ENCODE peak calls at places on chromosomes 16 and 17, in six cellular contexts. One of them, this sample, is unnamed.

GRCh38 chr16:3158498-3159314 is 23.9 kb downstream of the ZNF213 start:
- DNase-seq in breast epithelium: peak; percentile 89
- DNase-seq in heart right ventricle: peak; percentile 88
- DNase-seq in esophagus squamous epithelium: no peak
- DNase-seq in AG09319: peak; percentile 66
- DNase-seq in upper lobe of right lung: peak; percentile 95
- DNase-seq in this sample: peak; percentile 94

GRCh38 chr17:31674717-31675349 is 184.2 kb downstream of the COPRS start:
- DNase-seq in esophagus squamous epithelium: no peak
- DNase-seq in breast epithelium: no peak
- DNase-seq in heart right ventricle: no peak
- DNase-seq in upper lobe of right lung: no peak
- DNase-seq in AG09319: no peak
- DNase-seq in this sample: no peak

GRCh38 chr17:28895794-28896447 is 1.6 kb downstream of the FLOT2 start:
- DNase-seq in esophagus squamous epithelium: no peak
- DNase-seq in upper lobe of right lung: peak; percentile 38
- DNase-seq in heart right ventricle: no peak
- DNase-seq in AG09319: no peak
- DNase-seq in breast epithelium: no peak
- DNase-seq in this sample: no peak

GRCh38 chr16:81612351-81613170 is 166.5 kb upstream of the PLCG2 start:
- DNase-seq in upper lobe of right lung: no peak
- DNase-seq in heart right ventricle: peak; percentile 78
- DNase-seq in AG09319: no peak
- DNase-seq in breast epithelium: peak; percentile 68
- DNase-seq in esophagus squamous epithelium: no peak
- DNase-seq in this sample: no peak

GRCh38 chr17:27446569-27447301 is 9.5 kb upstream of the KSR1 start:
- DNase-seq in heart right ventricle: no peak
- DNase-seq in AG09319: peak; percentile 86
- DNase-seq in breast epithelium: no peak
- DNase-seq in esophagus squamous epithelium: no peak
- DNase-seq in upper lobe of right lung: no peak
- DNase-seq in this sample: no peak

GRCh38 chr16:86683441-86684194 is 105.3 kb downstream of the FOXL1 start:
- DNase-seq in esophagus squamous epithelium: no peak
- DNase-seq in upper lobe of right lung: no peak
- DNase-seq in AG09319: no peak
- DNase-seq in heart right ventricle: no peak
- DNase-seq in breast epithelium: no peak
- DNase-seq in this sample: no peak

GRCh38 chr16:63714876-63715275 is 1407.0 kb downstream of the CDH11 start:
- DNase-seq in esophagus squamous epithelium: no peak
- DNase-seq in upper lobe of right lung: no peak
- DNase-seq in breast epithelium: no peak
- DNase-seq in AG09319: no peak
- DNase-seq in heart right ventricle: no peak
- DNase-seq in this sample: no peak

GRCh38 chr16:11280616-11281522 is at the start of gene PRM1:
- DNase-seq in esophagus squamous epithelium: no peak
- DNase-seq in heart right ventricle: no peak
- DNase-seq in upper lobe of right lung: no peak
- DNase-seq in breast epithelium: no peak
- DNase-seq in AG09319: no peak
- DNase-seq in this sample: no peak

GRCh38 chr17:81685108-81685507 is 1.3 kb downstream of the HGS start:
- DNase-seq in upper lobe of right lung: no peak
- DNase-seq in heart right ventricle: no peak
- DNase-seq in breast epithelium: no peak
- DNase-seq in AG09319: no peak
- DNase-seq in esophagus squamous epithelium: no peak
- DNase-seq in this sample: no peak

GRCh38 chr17:42191209-42191608 is 3.1 kb downstream of the GHDC start:
- DNase-seq in breast epithelium: no peak
- DNase-seq in heart right ventricle: no peak
- DNase-seq in upper lobe of right lung: no peak
- DNase-seq in esophagus squamous epithelium: no peak
- DNase-seq in AG09319: no peak
- DNase-seq in this sample: no peak

GRCh38 chr16:17331991-17332390 is 138.8 kb downstream of the XYLT1 start:
- DNase-seq in upper lobe of right lung: no peak
- DNase-seq in breast epithelium: no peak
- DNase-seq in heart right ventricle: no peak
- DNase-seq in AG09319: no peak
- DNase-seq in esophagus squamous epithelium: no peak
- DNase-seq in this sample: no peak
- TF ChIP-seq CTCF in upper lobe of right lung: no peak
- TF ChIP-seq CTCF in breast epithelium: no peak
- TF ChIP-seq CTCF in heart right ventricle: no peak
- TF ChIP-seq CTCF in AG09319: no peak
- TF ChIP-seq CTCF in esophagus squamous epithelium: no peak
- TF ChIP-seq CTCF in this sample: no peak

DNA sequence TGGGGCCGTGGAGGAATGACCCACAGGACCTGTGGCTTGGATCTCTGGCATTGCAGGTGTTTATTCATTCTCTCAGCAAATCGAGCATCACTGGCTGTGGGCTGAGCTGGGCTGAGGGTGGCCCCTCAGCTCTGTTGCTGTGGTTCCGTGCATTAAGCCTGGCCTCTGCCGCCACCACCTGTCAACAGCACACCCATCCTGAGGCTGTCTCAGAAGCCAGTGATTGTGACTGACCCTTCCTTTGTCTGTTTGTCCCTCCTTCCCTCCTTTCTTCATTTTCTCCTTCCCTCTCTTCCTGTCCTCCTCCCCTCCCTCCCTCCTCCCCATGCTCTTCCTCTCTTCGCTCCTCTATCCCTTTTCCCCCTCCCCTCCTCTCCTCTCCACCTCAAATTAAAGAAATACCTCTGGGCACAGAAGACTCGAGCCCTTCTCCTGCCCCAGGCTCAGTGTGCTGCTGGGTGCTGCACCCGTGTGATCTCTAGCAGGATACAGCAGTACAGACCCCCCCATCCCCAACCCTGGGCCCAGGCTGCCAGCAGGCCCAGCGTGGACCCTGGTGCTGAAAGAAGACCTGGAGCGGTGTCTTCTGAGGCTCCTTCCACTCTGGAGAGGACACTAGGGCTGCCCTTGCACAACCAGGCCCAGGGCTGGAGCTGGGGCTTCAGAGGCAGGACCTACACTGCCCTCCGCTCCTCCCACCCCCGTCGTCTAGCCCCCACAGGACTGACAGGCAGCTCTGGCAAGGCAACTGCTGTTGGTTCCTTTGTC is 75.9 kb downstream of the PLD6 start:
- DNase-seq in AG09319: no peak
- DNase-seq in heart right ventricle: no peak
- DNase-seq in upper lobe of right lung: no peak
- DNase-seq in esophagus squamous epithelium: no peak
- DNase-seq in breast epithelium: no peak
- DNase-seq in this sample: no peak
- TF ChIP-seq CTCF in AG09319: no peak
- TF ChIP-seq CTCF in heart right ventricle: no peak
- TF ChIP-seq CTCF in upper lobe of right lung: no peak
- TF ChIP-seq CTCF in esophagus squamous epithelium: no peak
- TF ChIP-seq CTCF in breast epithelium: no peak
- TF ChIP-seq CTCF in this sample: no peak

DNA sequence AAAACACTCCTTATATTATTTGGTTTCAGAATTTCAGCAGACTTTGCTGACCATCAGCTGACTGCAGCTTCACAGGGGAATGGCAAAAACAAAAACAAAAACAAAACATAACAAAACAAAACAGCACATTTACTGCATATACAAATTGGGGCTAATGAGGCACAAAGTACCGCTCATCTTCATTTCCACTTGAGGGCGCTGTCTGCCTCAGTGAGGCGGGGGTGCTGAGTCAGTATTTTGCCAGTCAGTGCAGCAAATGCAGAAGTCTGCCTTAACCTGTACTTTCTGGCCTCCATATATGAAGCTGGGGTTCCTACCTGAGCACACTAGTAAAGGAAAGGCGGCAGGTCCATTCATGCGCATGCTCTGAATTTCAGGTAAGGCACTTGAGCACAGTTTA is 13.5 kb upstream of the DYNLRB2 start:
- DNase-seq in esophagus squamous epithelium: no peak
- DNase-seq in heart right ventricle: no peak
- DNase-seq in AG09319: no peak
- DNase-seq in upper lobe of right lung: no peak
- DNase-seq in breast epithelium: no peak
- DNase-seq in this sample: no peak
- TF ChIP-seq CTCF in esophagus squamous epithelium: no peak
- TF ChIP-seq CTCF in heart right ventricle: no peak
- TF ChIP-seq CTCF in AG09319: peak; percentile 17
- TF ChIP-seq CTCF in upper lobe of right lung: peak; percentile 35
- TF ChIP-seq CTCF in breast epithelium: peak; percentile 39
- TF ChIP-seq CTCF in this sample: peak; percentile 25

GRCh38 chr17:11996722-11997146 is 541 bp downstream of the ZNF18 start:
- DNase-seq in esophagus squamous epithelium: peak; percentile 35
- DNase-seq in upper lobe of right lung: no peak
- DNase-seq in heart right ventricle: peak; percentile 40
- DNase-seq in breast epithelium: no peak
- DNase-seq in AG09319: no peak
- DNase-seq in this sample: no peak
- TF ChIP-seq CTCF in esophagus squamous epithelium: no peak
- TF ChIP-seq CTCF in upper lobe of right lung: no peak
- TF ChIP-seq CTCF in heart right ventricle: peak; percentile 29
- TF ChIP-seq CTCF in breast epithelium: no peak
- TF ChIP-seq CTCF in AG09319: no peak
- TF ChIP-seq CTCF in this sample: no peak

GRCh38 chr17:63434951-63435571 is 11.0 kb downstream of the CYB561 start:
- DNase-seq in heart right ventricle: peak; percentile 83
- DNase-seq in esophagus squamous epithelium: no peak
- DNase-seq in breast epithelium: peak; percentile 77
- DNase-seq in AG09319: no peak
- DNase-seq in upper lobe of right lung: peak; percentile 91
- DNase-seq in this sample: no peak
- TF ChIP-seq CTCF in heart right ventricle: no peak
- TF ChIP-seq CTCF in esophagus squamous epithelium: no peak
- TF ChIP-seq CTCF in breast epithelium: no peak
- TF ChIP-seq CTCF in AG09319: no peak
- TF ChIP-seq CTCF in upper lobe of right lung: peak; percentile 23
- TF ChIP-seq CTCF in this sample: no peak

DNA sequence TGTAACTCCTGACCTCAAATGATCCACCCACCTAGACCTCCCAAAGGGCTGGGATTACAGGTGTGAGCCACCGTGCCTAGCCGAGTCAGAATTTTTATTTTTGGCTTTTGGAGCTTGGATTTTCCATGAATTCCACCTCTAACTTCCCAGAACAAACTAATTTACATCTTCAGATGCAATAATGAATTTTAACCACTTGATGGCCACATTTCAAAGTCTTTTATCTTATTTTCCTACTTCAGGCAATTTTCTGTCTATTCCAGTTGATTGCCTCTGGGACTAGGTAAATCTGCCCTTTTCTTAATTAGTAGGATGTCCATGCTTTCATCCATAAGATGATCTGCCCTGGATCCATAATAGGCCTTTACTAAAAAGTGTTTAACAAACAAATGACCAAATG is 156.4 kb upstream of the ANKFN1 start:
- DNase-seq in heart right ventricle: no peak
- DNase-seq in AG09319: no peak
- DNase-seq in esophagus squamous epithelium: no peak
- DNase-seq in upper lobe of right lung: no peak
- DNase-seq in breast epithelium: no peak
- DNase-seq in this sample: no peak
- TF ChIP-seq CTCF in heart right ventricle: no peak
- TF ChIP-seq CTCF in AG09319: peak; percentile 18
- TF ChIP-seq CTCF in esophagus squamous epithelium: no peak
- TF ChIP-seq CTCF in upper lobe of right lung: no peak
- TF ChIP-seq CTCF in breast epithelium: no peak
- TF ChIP-seq CTCF in this sample: no peak

GRCh38 chr17:19412510-19412909 is 1.5 kb downstream of the RNF112 start:
- DNase-seq in heart right ventricle: no peak
- DNase-seq in AG09319: no peak
- DNase-seq in breast epithelium: no peak
- DNase-seq in upper lobe of right lung: no peak
- DNase-seq in esophagus squamous epithelium: no peak
- DNase-seq in this sample: no peak

GRCh38 chr17:19409509-19409908 is 1.5 kb upstream of the RNF112 start:
- DNase-seq in upper lobe of right lung: no peak
- DNase-seq in esophagus squamous epithelium: no peak
- DNase-seq in breast epithelium: no peak
- DNase-seq in heart right ventricle: no peak
- DNase-seq in AG09319: no peak
- DNase-seq in this sample: no peak

GRCh38 chr17:19410101-19410500 is 931 bp upstream of the RNF112 start:
- DNase-seq in heart right ventricle: no peak
- DNase-seq in esophagus squamous epithelium: no peak
- DNase-seq in AG09319: no peak
- DNase-seq in breast epithelium: no peak
- DNase-seq in upper lobe of right lung: no peak
- DNase-seq in this sample: no peak

GRCh38 chr17:19411641-19412040 is 609 bp downstream of the RNF112 start:
- DNase-seq in esophagus squamous epithelium: no peak
- DNase-seq in upper lobe of right lung: no peak
- DNase-seq in AG09319: no peak
- DNase-seq in breast epithelium: no peak
- DNase-seq in heart right ventricle: no peak
- DNase-seq in this sample: no peak

DNA sequence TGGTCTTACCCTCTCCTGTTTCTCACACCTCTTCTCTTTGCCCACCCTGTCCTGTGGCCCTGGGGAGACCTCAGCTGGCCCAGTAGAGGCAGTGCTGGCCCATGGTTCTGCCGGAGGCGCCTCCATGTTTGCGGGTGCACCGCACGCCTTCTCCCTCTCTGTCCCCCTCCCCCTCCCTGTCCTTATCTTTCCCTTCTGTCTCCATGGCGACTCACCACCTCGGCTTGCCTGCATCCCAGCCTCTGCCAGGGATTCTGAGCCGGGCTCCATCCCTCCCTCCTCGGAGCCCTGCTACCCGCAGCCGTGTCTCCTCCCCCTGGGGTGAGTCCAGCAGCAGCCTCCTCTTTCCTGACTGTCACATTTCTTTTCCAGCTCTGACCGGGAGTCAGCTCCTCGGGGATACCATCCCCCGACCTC is at the start of gene RNF112:
- DNase-seq in upper lobe of right lung: no peak
- DNase-seq in AG09319: no peak
- DNase-seq in breast epithelium: no peak
- DNase-seq in esophagus squamous epithelium: no peak
- DNase-seq in heart right ventricle: no peak
- DNase-seq in this sample: no peak
- TF ChIP-seq CTCF in upper lobe of right lung: no peak
- TF ChIP-seq CTCF in AG09319: peak; percentile 14
- TF ChIP-seq CTCF in breast epithelium: no peak
- TF ChIP-seq CTCF in esophagus squamous epithelium: no peak
- TF ChIP-seq CTCF in heart right ventricle: no peak
- TF ChIP-seq CTCF in this sample: no peak